ENCODE peak calls at places on chromosome 16, in seven cellular contexts. R is H1, B is trophoblast cell, Y is IMR-90, Z is H9, O is mesendoderm, P is mesenchymal stem cell. T is an unnamed sample.

GRCh38 chr16:9258423-9259051 is 167.1 kb downstream of the HAPSTR1 start:
- DNase-seq in R (peak; percentile 83), B (no peak), Y (peak; percentile 1), Z (peak; percentile 76), O (peak; percentile 72), P (no peak), T (peak; percentile 52)

GRCh38 chr16:77993111-77993571 is 29.2 kb upstream of the CLEC3A start:
- DNase-seq in R (no peak), B (peak; percentile 10), Y (peak; percentile 65), Z (peak; percentile 52), O (peak; percentile 74), P (peak; percentile 89), T (no peak)

GRCh38 chr16:83967838-83968482 is at the start of gene NECAB2:
- DNase-seq in R (peak; percentile 74), B (no peak), Y (peak; percentile 8), Z (no peak), O (no peak), P (peak; percentile 15), T (peak; percentile 53)

GRCh38 chr16:87930456-87930855 is 5.9 kb downstream of the CA5A start:
- DNase-seq in R (no peak), B (peak; percentile 26), Y (no peak), Z (peak; percentile 48), O (peak; percentile 41), P (peak; percentile 16), T (no peak)

GRCh38 chr16:83137326-83137770 is 510.6 kb downstream of the CDH13 start:
- DNase-seq in R (no peak), B (no peak), Y (peak; percentile 83), Z (no peak), O (no peak), P (peak; percentile 86), T (peak; percentile 24)

GRCh38 chr16:87278191-87279093 is 38.8 kb downstream of the C16orf95 start:
- DNase-seq in R (peak; percentile 90), B (peak; percentile 64), Y (peak; percentile 77), Z (peak; percentile 94), O (peak; percentile 85), P (peak; percentile 70), T (peak; percentile 65)

GRCh38 chr16:54400261-54400660 is 113.7 kb upstream of the IRX3 start:
- DNase-seq in R (no peak), B (no peak), Y (no peak), Z (no peak), O (no peak), P (no peak), T (no peak)

GRCh38 chr16:13393816-13394215 is 492.4 kb downstream of the SHISA9 start:
- DNase-seq in R (no peak), B (no peak), Y (no peak), Z (no peak), O (no peak), P (no peak), T (no peak)

GRCh38 chr16:68590201-68590994 is 51.3 kb downstream of the ZFP90 start:
- DNase-seq in R (peak; percentile 97), B (peak; percentile 50), Y (peak; percentile 7), Z (peak; percentile 93), O (peak; percentile 85), P (peak; percentile 14), T (peak; percentile 58)

GRCh38 chr16:11042205-11042604 is 97.8 kb downstream of the CLEC16A start:
- DNase-seq in R (no peak), B (no peak), Y (no peak), Z (no peak), O (no peak), P (no peak), T (no peak)

GRCh38 chr16:12646490-12647274 is 157.0 kb downstream of the CPPED1 start:
- DNase-seq in R (no peak), B (no peak), Y (no peak), Z (no peak), O (peak; percentile 75), P (peak; percentile 20), T (no peak)

GRCh38 chr16:65375651-65376050 is 253.8 kb upstream of the CDH11 start:
- DNase-seq in R (no peak), B (no peak), Y (peak; percentile 58), Z (no peak), O (no peak), P (no peak), T (no peak)

GRCh38 chr16:88633684-88634140 is 4.7 kb upstream of the IL17C start:
- DNase-seq in R (peak; percentile 73), B (peak; percentile 18), Y (peak; percentile 13), Z (peak; percentile 86), O (peak; percentile 86), P (peak; percentile 57), T (no peak)

GRCh38 chr16:26594666-26595065 is 472.1 kb upstream of the C16orf82 start:
- DNase-seq in R (no peak), B (peak; percentile 13), Y (no peak), Z (no peak), O (no peak), P (no peak), T (no peak)

GRCh38 chr16:87409781-87410180 is 17.6 kb downstream of the MAP1LC3B start:
- DNase-seq in R (no peak), B (no peak), Y (no peak), Z (no peak), O (no peak), P (no peak), T (no peak)

GRCh38 chr16:580946-581498 is 8.8 kb upstream of the RAB40C start:
- DNase-seq in R (no peak), B (no peak), Y (no peak), Z (no peak), O (no peak), P (no peak), T (no peak)

GRCh38 chr16:12426122-12426521 is 377.6 kb downstream of the CPPED1 start:
- DNase-seq in R (no peak), B (no peak), Y (peak; percentile 26), Z (no peak), O (peak; percentile 54), P (peak; percentile 29), T (peak; percentile 12)

GRCh38 chr16:51151435-51151950 is 423 bp upstream of the SALL1 start:
- DNase-seq in R (peak; percentile 82), B (no peak), Y (peak; percentile 70), Z (peak; percentile 88), O (peak; percentile 96), P (peak; percentile 93), T (peak; percentile 92)

GRCh38 chr16:58128721-58129096 is 472 bp downstream of the CFAP20 start:
- DNase-seq in R (peak; percentile 58), B (no peak), Y (no peak), Z (peak; percentile 54), O (no peak), P (peak; percentile 45), T (no peak)

GRCh38 chr16:4200000-4200780 is 41.7 kb downstream of the SRL start:
- DNase-seq in R (peak; percentile 74), B (peak; percentile 33), Y (peak; percentile 60), Z (peak; percentile 61), O (peak; percentile 66), P (peak; percentile 66), T (peak; percentile 35)

GRCh38 chr16:11133344-11133921 is 122.6 kb downstream of the SOCS1 start:
- DNase-seq in R (no peak), B (peak; percentile 97), Y (peak; percentile 96), Z (peak; percentile 24), O (peak; percentile 72), P (peak; percentile 96), T (no peak)

GRCh38 chr16:86664518-86665318 is 86.4 kb downstream of the FOXL1 start:
- DNase-seq in R (no peak), B (no peak), Y (peak; percentile 98), Z (no peak), O (peak; percentile 68), P (peak; percentile 99), T (no peak)

GRCh38 chr16:25060920-25061319 is 45.8 kb upstream of the ARHGAP17 start:
- DNase-seq in R (no peak), B (no peak), Y (peak; percentile 31), Z (no peak), O (no peak), P (no peak), T (no peak)
- H3K79me1 ChIP-seq in R (no peaks in the 10 kb centered on the region), B (no peaks in the 10 kb centered on the region), Y (no peaks in the 10 kb centered on the region), Z (no peaks in the 10 kb centered on the region), O (no peaks in the 10 kb centered on the region), P (no peaks in the 10 kb centered on the region), T (no peaks in the 10 kb centered on the region)

GRCh38 chr16:56842133-56842532 is 22.9 kb upstream of the SLC12A3 start:
- DNase-seq in R (no peak), B (no peak), Y (no peak), Z (no peak), O (no peak), P (no peak), T (no peak)

GRCh38 chr16:56841659-56842058 is 23.3 kb upstream of the SLC12A3 start:
- DNase-seq in R (no peak), B (no peak), Y (no peak), Z (no peak), O (no peak), P (no peak), T (no peak)

GRCh38 chr16:56841233-56841632 is 23.8 kb upstream of the SLC12A3 start:
- DNase-seq in R (no peak), B (no peak), Y (peak; percentile 69), Z (no peak), O (no peak), P (no peak), T (no peak)

GRCh38 chr16:56847173-56847948 is 17.6 kb upstream of the SLC12A3 start:
- DNase-seq in R (no peak), B (no peak), Y (no peak), Z (no peak), O (no peak), P (no peak), T (no peak)

GRCh38 chr16:56844056-56844455 is 21.0 kb upstream of the SLC12A3 start:
- DNase-seq in R (no peak), B (no peak), Y (no peak), Z (no peak), O (no peak), P (no peak), T (no peak)
- H3K23ac ChIP-seq in R (no peak overlapping the region), B (no peak overlapping the region), Y (no peak overlapping the region), Z (no peak overlapping the region), O (no peak overlapping the region), P (no peak overlapping the region), T (no peak overlapping the region)

GRCh38 chr16:71712501-71712900 is 12.0 kb downstream of the PHLPP2 start:
- DNase-seq in R (no peak), B (no peak), Y (no peak), Z (no peak), O (no peak), P (no peak), T (no peak)
- H3K79me1 ChIP-seq in R (peaks cover 2% of the 10 kb centered on the region), B (peaks cover 3% of the 10 kb centered on the region), Y (peaks cover 22% of the 10 kb centered on the region), Z (peaks cover 12% of the 10 kb centered on the region), O (peaks cover 7% of the 10 kb centered on the region), P (peaks cover 17% of the 10 kb centered on the region), T (no peaks in the 10 kb centered on the region)

DNA sequence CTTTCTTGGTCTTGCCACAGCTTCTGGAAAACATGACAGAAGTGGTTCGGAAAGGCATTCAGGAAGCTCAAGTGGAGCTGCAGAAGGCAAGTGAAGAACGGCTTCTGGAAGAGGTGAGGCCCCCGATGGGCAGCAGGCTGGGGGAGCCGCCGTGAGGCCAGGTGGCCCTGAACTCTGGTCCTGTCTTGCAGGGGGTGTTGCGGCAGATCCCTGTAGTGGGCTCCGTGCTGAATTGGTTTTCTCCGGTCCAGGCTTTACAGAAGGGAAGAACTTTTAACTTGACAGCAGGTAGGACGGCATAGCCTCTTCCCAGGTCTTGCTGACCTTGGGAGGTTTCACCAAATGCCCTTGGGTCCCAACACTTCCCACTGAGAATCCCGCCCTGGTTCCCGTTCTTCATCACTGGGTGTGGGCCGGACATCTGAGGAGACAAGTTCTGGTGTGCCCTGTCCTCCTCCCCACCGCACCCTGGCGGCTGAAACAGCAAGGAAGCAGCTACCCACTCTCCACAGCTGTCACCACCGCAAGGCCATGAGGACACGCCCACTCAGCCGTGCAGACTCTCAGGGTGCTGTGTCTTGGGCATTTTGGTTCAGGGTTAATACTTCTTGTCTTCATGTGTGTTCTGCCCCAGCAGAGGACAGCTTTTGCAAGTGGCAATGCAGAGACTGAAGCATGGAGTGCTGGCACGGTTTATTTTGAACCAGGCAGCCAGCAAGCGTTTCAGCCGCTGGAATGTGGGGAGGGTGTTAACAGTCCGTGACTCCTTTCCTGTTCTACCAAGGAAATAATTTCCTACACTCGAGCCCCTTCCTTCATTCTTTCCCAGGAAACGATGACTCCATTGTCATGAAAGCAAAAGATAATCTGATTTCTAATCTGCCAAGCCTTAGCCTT is 21.4 kb downstream of the NTAN1 start:
- DNase-seq in R (no peak), B (no peak), Y (no peak), Z (no peak), O (no peak), P (no peak), T (no peak)
- H3K23ac ChIP-seq in R (no peak overlapping the region), B (no peak overlapping the region), Y (no peak overlapping the region), Z (no peak overlapping the region), O (no peak overlapping the region), P (no peak overlapping the region), T (peak overlapping the region; percentile 31)